ENCODE peak calls at places on chromosomes 11 and 22, in five cellular contexts. Z is GM23338, S is A549, Y is fibroblast of lung, N is HFFc6. L is an unnamed sample.

GRCh38 chr11:33266418-33267215 is 9.4 kb downstream of the HIPK3 start:
- DNase-seq in Z (peak), S (no peak), Y (peak), N (peak), L (peak)

GRCh38 chr22:23243006-23243573 is 62.8 kb downstream of the BCR start:
- DNase-seq in Z (peak), S (no peak), Y (peak), N (no peak), L (no peak)

GRCh38 chr11:128061321-128061871 is 526.0 kb downstream of the ETS1 start:
- DNase-seq in Z (peak), S (no peak), Y (peak), N (no peak), L (peak)

GRCh38 chr11:130634981-130635473 is 186.6 kb downstream of the ADAMTS15 start:
- DNase-seq in Z (no peak), S (no peak), Y (peak), N (peak), L (peak)

GRCh38 chr11:86162257-86162656 is 82.3 kb upstream of the EED start:
- DNase-seq in Z (no peak), S (no peak), Y (peak), N (peak), L (peak)

GRCh38 chr11:58829736-58830135 is 14.8 kb downstream of the GLYATL2 start:
- DNase-seq in Z (no peak), S (no peak), Y (peak), N (peak), L (peak)

GRCh38 chr22:29259253-29259899 is 8.4 kb downstream of the RHBDD3 start:
- DNase-seq in Z (peak), S (peak), Y (no peak), N (no peak), L (no peak)

GRCh38 chr11:47973173-47973572 is 7.2 kb upstream of the PTPRJ start:
- DNase-seq in Z (no peak), S (no peak), Y (no peak), N (no peak), L (no peak)

GRCh38 chr11:72776844-72777754 is 16.7 kb downstream of the STARD10 start:
- DNase-seq in Z (no peak), S (no peak), Y (no peak), N (no peak), L (no peak)

GRCh38 chr22:45883811-45884170 is 93.2 kb downstream of the WNT7B start:
- DNase-seq in Z (no peak), S (no peak), Y (no peak), N (no peak), L (no peak)

DNA sequence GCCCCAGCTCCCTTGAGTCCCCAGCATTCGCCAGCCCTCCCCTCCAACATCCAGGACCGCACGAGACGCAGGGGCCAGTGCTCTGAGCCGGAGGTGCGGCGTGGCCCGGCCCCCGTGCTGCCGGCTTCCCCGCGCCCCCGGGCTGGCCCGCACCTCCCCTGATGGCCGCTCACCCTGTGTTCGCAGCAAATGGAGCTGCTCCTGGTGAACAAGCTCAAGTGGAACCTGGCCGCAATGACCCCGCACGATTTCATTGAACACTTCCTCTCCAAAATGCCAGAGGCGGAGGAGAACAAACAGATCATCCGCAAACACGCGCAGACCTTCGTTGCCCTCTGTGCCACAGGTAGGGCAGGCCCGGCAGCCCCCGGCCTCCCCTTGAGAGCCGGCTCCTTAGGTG is 2.7 kb downstream of the CCND1 start:
- DNase-seq in Z (no peak), S (no peak), Y (no peak), N (no peak), L (no peak)
- TF ChIP-seq CTCF in Z (no peak), S (peak), Y (no peak), N (peak), L (no peak)

DNA sequence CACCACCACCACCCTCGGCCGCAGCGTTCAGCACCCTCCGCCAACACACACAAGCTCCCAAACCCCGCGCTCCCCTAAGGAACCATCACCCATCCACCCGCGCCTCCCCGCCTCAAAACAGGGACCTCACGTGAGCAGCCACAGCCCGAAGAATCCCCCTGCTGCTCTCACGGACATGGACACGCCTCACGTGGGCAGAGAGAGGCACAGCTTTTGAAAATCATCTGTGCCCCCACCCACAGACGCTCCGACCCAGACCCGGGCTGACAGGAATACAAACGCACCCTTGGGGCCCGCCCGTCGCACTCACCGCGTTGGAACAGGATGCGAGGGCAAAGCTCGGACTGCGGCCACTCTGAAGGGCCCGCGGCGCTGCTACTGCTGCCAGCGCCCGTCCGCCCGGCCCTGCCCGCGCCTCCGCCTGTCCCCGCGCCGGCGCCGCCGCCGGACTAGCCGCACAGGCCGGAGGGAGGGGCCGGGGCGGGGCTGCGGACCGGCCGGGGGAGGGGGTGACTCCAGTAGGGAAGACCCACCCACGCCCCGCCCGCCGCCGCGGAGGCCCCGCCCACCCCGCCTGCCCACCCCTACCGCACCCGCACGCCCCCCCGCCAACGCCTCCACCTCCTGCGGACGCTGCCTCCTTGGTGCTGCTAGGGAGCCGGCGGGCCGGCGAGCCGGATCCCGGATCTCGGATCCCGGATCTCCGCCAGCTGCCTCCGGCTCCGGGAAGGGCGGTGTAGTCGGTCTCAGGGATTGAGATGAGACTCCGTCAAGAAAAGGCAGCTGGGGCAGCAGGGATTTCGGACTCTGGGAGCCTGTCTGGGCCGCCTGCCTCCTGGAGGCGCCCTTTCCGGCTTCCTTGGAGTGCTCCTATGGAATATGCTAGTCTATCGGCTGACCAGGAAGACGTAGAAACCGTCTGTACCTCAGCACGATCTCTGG is at the start of gene TRIM3:
- DNase-seq in Z (peak), S (peak), Y (peak), N (peak), L (peak)
- TF ChIP-seq CTCF in Z (peak), S (peak), Y (peak), N (peak), L (peak)

GRCh38 chr11:14119357-14119756 is 156.8 kb downstream of the SPON1 start:
- DNase-seq in Z (no peak), S (no peak), Y (no peak), N (no peak), L (no peak)
- TF ChIP-seq CTCF in Z (no peak), S (no peak), Y (no peak), N (no peak), L (no peak)

GRCh38 chr11:29162490-29162889 is 854.3 kb downstream of the KCNA4 start:
- DNase-seq in Z (no peak), S (no peak), Y (no peak), N (no peak), L (peak)
- TF ChIP-seq CTCF in Z (no peak), S (no peak), Y (no peak), N (no peak), L (no peak)

L was measured in fibroblast of the aortic adventitia.